ENCODE peak calls at places on chromosomes 13 and 19, in four cellular contexts. One of them, this sample, is unnamed.

GRCh38 chr13:24087611-24088235 is 72.8 kb upstream of the SPATA13 start:
- DNase-seq in adrenal gland: no peak
- DNase-seq in lung: no peak
- DNase-seq in upper lobe of left lung: no peak
- DNase-seq in this sample: peak; percentile 87

GRCh38 chr13:110911880-110912279 is 3.0 kb downstream of the ANKRD10 start:
- DNase-seq in lung: no peak
- DNase-seq in upper lobe of left lung: no peak
- DNase-seq in adrenal gland: no peak
- DNase-seq in this sample: no peak

GRCh38 chr13:103403814-103404213 is 337.6 kb upstream of the SLC10A2 start:
- DNase-seq in lung: no peak
- DNase-seq in upper lobe of left lung: no peak
- DNase-seq in adrenal gland: no peak
- DNase-seq in this sample: no peak

GRCh38 chr19:6425732-6426686 is 1.4 kb upstream of the KHSRP start:
- DNase-seq in upper lobe of left lung: no peak
- DNase-seq in adrenal gland: peak; percentile 67
- DNase-seq in lung: no peak
- DNase-seq in this sample: no peak

GRCh38 chr19:1445932-1446712 is 3.8 kb upstream of the APC2 start:
- DNase-seq in lung: no peak
- DNase-seq in adrenal gland: no peak
- DNase-seq in upper lobe of left lung: peak; percentile 87
- DNase-seq in this sample: no peak

GRCh38 chr19:31338069-31338767 is 11.0 kb downstream of the TSHZ3 start:
- DNase-seq in lung: no peak
- DNase-seq in upper lobe of left lung: peak; percentile 14
- DNase-seq in adrenal gland: peak; percentile 84
- DNase-seq in this sample: no peak

GRCh38 chr13:82344867-82345266 is 1537.4 kb downstream of the SLITRK1 start:
- DNase-seq in lung: no peak
- DNase-seq in adrenal gland: no peak
- DNase-seq in upper lobe of left lung: no peak
- DNase-seq in this sample: no peak

GRCh38 chr19:12783849-12784393 is 7.4 kb upstream of the JUNB start:
- DNase-seq in lung: peak; percentile 67
- DNase-seq in adrenal gland: peak; percentile 80
- DNase-seq in upper lobe of left lung: peak; percentile 90
- DNase-seq in this sample: no peak

GRCh38 chr19:45782162-45782623 is at the start of gene DMPK:
- DNase-seq in lung: no peak
- DNase-seq in adrenal gland: peak; percentile 78
- DNase-seq in upper lobe of left lung: peak; percentile 84
- DNase-seq in this sample: no peak

GRCh38 chr19:7287716-7288115 is 6.5 kb downstream of the INSR start:
- DNase-seq in lung: no peak
- DNase-seq in adrenal gland: no peak
- DNase-seq in upper lobe of left lung: no peak
- DNase-seq in this sample: no peak

DNA sequence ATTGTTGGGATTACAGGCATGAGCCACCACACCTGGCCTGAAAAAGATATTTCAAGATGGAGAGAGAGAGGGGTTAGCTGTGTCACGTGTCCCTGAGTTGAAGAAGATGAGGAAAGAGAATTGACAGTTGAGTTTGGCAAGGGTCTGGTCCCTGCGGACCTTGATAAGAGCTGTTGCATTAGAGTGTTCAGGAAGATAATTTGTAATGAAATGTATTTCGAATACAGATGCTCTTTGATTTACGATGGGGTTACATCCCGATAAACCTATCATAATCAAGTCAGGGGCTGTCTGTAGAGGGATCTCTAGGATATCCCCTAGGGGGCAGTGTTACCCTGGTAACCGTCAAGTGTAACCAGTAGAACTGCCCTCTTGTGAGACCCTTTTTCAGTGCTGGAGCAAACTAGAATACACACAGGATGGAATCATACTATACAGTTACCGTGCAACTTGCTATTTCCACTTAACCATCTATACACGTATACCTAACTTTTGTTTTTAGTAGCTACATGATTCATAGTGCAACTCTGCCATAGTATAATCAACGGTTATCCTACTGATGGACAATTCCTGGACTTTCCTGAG is 1.5 kb upstream of the ELOF1 start:
- DNase-seq in lung: peak; percentile 51
- DNase-seq in upper lobe of left lung: no peak
- DNase-seq in adrenal gland: no peak
- DNase-seq in this sample: peak; percentile 41
- H3K4me3 ChIP-seq in lung: no peak overlapping the region
- H3K4me3 ChIP-seq in upper lobe of left lung: no peak overlapping the region
- H3K4me3 ChIP-seq in adrenal gland: no peak overlapping the region
- H3K4me3 ChIP-seq in this sample: peak overlapping the region; percentile 92

DNA sequence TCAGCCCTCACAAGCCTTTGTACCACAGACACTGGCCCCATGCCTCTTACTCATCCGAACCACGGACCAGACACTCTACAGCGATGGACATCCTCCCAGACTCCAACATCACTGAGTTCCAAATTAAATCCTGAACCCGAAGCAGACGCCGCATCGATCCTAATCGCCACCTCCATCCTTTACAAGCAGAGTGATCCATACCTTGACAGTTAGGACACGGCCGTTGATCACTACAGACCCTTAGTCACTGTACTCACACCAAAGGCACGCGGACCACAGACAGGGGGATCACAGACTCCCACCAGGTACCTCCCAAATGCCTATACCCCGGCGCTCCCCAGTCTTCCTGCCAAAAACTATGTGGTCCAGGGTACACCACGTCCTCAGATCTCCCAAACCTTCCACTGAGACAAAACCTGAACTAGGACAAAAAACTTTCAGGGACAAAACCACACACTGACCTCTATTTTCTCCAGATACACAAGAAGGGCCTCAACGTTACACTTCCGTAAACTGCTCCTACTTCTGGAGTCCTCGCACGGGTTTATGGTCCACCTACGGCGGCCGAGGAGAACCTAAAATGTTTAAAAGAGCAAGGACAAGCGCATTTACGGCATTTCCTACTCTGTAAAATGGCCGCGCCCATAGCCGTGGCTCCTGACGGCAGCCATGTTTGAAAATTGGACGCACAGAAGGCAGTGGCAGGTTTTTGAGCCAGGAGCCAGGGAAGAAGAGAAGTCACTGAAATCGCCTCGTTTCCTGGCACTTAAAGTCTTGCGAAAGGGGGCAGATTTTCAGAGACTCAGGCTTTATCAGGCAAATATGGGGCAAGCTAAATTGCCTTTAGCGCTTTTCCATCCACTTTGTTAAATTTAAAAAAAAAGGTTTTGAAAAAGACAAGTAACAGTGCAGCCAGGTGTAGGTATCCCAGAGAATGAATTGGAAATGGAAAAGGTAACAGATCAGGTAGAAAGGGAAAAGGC is at the start of gene ZNF350:
- DNase-seq in adrenal gland: peak; percentile 97
- DNase-seq in upper lobe of left lung: peak; percentile 21
- DNase-seq in lung: peak; percentile 94
- DNase-seq in this sample: peak; percentile 95
- TF ChIP-seq CTCF in adrenal gland: no peak
- TF ChIP-seq CTCF in upper lobe of left lung: no peak
- TF ChIP-seq CTCF in lung: no peak
- TF ChIP-seq CTCF in this sample: no peak

DNA sequence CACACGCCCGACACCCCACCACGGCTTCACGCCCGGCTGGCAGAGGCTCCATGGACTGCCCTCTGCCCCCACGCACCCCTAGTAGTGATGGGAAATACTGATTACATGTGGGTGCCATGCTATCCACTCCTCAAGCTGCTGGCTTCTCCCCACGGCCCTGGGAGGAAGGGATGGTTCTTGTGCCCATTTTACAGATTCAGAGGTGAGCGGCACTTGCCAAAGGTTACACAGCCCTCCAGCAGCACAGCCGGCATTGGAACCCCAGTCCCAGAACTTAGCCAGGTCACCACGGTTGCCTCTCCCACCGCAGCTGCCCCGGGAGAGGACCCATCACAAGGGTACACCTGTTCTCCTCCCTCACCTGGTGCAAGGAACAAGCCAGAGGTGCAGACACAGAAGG is 13.2 kb downstream of the LRRC4B start:
- DNase-seq in upper lobe of left lung: no peak
- DNase-seq in adrenal gland: no peak
- DNase-seq in lung: no peak
- DNase-seq in this sample: no peak
- H3K27ac ChIP-seq in upper lobe of left lung: no peak overlapping the region
- H3K27ac ChIP-seq in adrenal gland: no peak overlapping the region
- H3K27ac ChIP-seq in lung: no peak overlapping the region
- H3K27ac ChIP-seq in this sample: no peak overlapping the region

DNA sequence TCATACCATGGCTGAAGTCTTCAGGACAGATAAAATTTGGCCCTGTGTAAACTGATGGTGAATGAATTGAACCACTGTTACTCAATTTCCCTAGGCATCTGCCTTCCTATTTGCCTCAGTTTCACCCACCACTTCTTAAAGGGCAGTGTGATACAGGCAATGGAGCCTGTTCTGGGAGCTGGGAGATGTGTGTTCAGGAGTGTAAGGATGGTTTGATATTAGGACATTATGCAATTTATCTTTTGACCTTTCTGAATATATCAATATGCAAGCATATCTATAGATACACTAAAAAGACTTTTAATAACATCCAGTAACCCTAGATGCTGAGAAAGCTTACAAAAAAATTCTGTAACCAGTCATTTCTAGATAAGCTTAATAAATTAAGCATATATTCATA is 14.6 kb downstream of the IZUMO2 start:
- DNase-seq in lung: no peak
- DNase-seq in upper lobe of left lung: no peak
- DNase-seq in adrenal gland: no peak
- DNase-seq in this sample: no peak
- H3K4me3 ChIP-seq in lung: no peak overlapping the region
- H3K4me3 ChIP-seq in upper lobe of left lung: no peak overlapping the region
- H3K4me3 ChIP-seq in adrenal gland: no peak overlapping the region
- H3K4me3 ChIP-seq in this sample: no peak overlapping the region

GRCh38 chr13:38685974-38686571 is 804 bp upstream of the FREM2 start:
- DNase-seq in lung: no peak
- DNase-seq in upper lobe of left lung: peak; percentile 50
- DNase-seq in adrenal gland: no peak
- DNase-seq in this sample: no peak
- TF ChIP-seq CTCF in lung: no peak
- TF ChIP-seq CTCF in upper lobe of left lung: peak; percentile 17
- TF ChIP-seq CTCF in adrenal gland: peak; percentile 29
- TF ChIP-seq CTCF in this sample: no peak

GRCh38 chr19:40057166-40057565 is 1.1 kb upstream of the ZNF780B start:
- DNase-seq in upper lobe of left lung: no peak
- DNase-seq in adrenal gland: no peak
- DNase-seq in lung: no peak
- DNase-seq in this sample: no peak

GRCh38 chr19:40054632-40055031 is 1.4 kb downstream of the ZNF780B start:
- DNase-seq in adrenal gland: no peak
- DNase-seq in upper lobe of left lung: no peak
- DNase-seq in lung: no peak
- DNase-seq in this sample: no peak

GRCh38 chr19:40055049-40055448 is 982 bp downstream of the ZNF780B start:
- DNase-seq in lung: no peak
- DNase-seq in upper lobe of left lung: peak; percentile 8
- DNase-seq in adrenal gland: no peak
- DNase-seq in this sample: no peak

GRCh38 chr19:40055832-40056504 is at the start of gene ZNF780B:
- DNase-seq in upper lobe of left lung: peak; percentile 85
- DNase-seq in lung: peak; percentile 70
- DNase-seq in adrenal gland: peak; percentile 81
- DNase-seq in this sample: peak; percentile 67

GRCh38 chr19:40056505-40056904 is 474 bp upstream of the ZNF780B start:
- DNase-seq in lung: no peak
- DNase-seq in upper lobe of left lung: no peak
- DNase-seq in adrenal gland: no peak
- DNase-seq in this sample: no peak
- H3K27ac ChIP-seq in lung: peak overlapping the region; percentile 59
- H3K27ac ChIP-seq in upper lobe of left lung: peak overlapping the region; percentile 60
- H3K27ac ChIP-seq in adrenal gland: peak overlapping the region; percentile 61
- H3K27ac ChIP-seq in this sample: peak overlapping the region; percentile 74